ENCODE peak calls at places on chromosomes 4 and X, in ten cellular contexts. J is endodermal cell; C is stimulated activated CD8-positive, alpha-beta memory T cell treated with anti-CD3 and anti-CD28 coated beads, Interleukin-7, amount 100 ng/mL, for 4 hours; D is kidney tubule cell; K is neural progenitor cell; N is NCI-H1417; Q is activated T-cell treated with anti-CD3 and anti-CD28 coated beads for 4 hours; H is AG20443; F is NCI-H2171; B is endothelial cell. S is an unnamed sample.

GRCh38 chr4:175441256-175441655 is 370.8 kb downstream of the GPM6A start:
- DNase-seq in J (no peak), B (no peak), F (no peak), K (no peak), H (no peak), Q (no peak), N (no peak), C (no peak), D (no peak), S (no peak)

GRCh38 chrX:153772608-153773217 is 8.1 kb upstream of the SRPK3 start:
- DNase-seq in K (no peak), F (no peak), C (no peak), D (no peak), Q (no peak), H (no peak), J (no peak), B (no peak), N (no peak), S (no peak)

GRCh38 chrX:15512401-15512965 is 11.9 kb downstream of the BMX start:
- DNase-seq in C (no peak), K (no peak), D (peak), N (no peak), H (no peak), Q (no peak), B (no peak), J (no peak), F (no peak), S (no peak)

GRCh38 chr4:183147191-183147590 is 48.1 kb downstream of the WWC2 start:
- DNase-seq in J (no peak), F (no peak), K (no peak), B (no peak), N (no peak), C (no peak), Q (no peak), D (peak), H (no peak), S (no peak)

GRCh38 chr4:109921384-109921808 is 8.7 kb downstream of the EGF start:
- DNase-seq in J (peak), F (no peak), K (peak), D (peak), Q (no peak), N (peak), C (no peak), H (peak), B (no peak), S (no peak)

GRCh38 chr4:124167602-124168001 is 544.9 kb downstream of the ANKRD50 start:
- DNase-seq in J (no peak), K (no peak), C (no peak), F (no peak), Q (no peak), H (peak), B (no peak), D (no peak), N (no peak), S (no peak)

GRCh38 chrX:134936542-134936941 is 54.2 kb upstream of the SMIM10 start:
- DNase-seq in H (peak), F (no peak), N (no peak), K (no peak), J (no peak), C (no peak), Q (no peak), B (no peak), D (peak), S (no peak)

GRCh38 chr4:112523764-112524505 is 8.0 kb upstream of the NEUROG2 start:
- DNase-seq in C (peak), B (peak), F (peak), Q (peak), N (peak), J (peak), K (peak), D (peak), H (peak), S (peak)

GRCh38 chr4:2412534-2412884 is 5.9 kb downstream of the ZFYVE28 start:
- DNase-seq in B (no peak), F (no peak), D (no peak), C (peak), Q (peak), J (no peak), H (no peak), K (no peak), N (peak), S (no peak)

GRCh38 chr4:184439856-184440592 is 34.3 kb downstream of the IRF2 start:
- DNase-seq in F (no peak), K (no peak), H (peak), J (peak), D (peak), N (no peak), Q (no peak), C (no peak), B (no peak), S (no peak)

GRCh38 chrX:134714633-134715110 is 56.4 kb upstream of the PLAC1 start:
- DNase-seq in K (no peak), B (no peak), Q (no peak), H (no peak), F (no peak), J (no peak), C (no peak), N (no peak), D (no peak), S (no peak)

GRCh38 chr4:167897116-167897515 is 195.2 kb upstream of the ANXA10 start:
- DNase-seq in F (no peak), D (peak), Q (no peak), B (peak), H (no peak), N (peak), C (no peak), J (peak), K (peak), S (no peak)

S was measured in frontal cortex.